ENCODE peak calls at places on chromosomes 16 and 17, in seven cellular contexts. One of them, this sample, is unnamed.

GRCh38 chr17:63696381-63696961 is 3.5 kb downstream of the LIMD2 start:
- DNase-seq in substantia nigra: peak
- DNase-seq in activated CD8-positive, alpha-beta memory T cell treated with anti-CD3 and anti-CD28 coated beads, Interleukin-2, amount 50 U/mL, for 48 hours: peak
- DNase-seq in activated CD4-positive, alpha-beta T cell treated with anti-CD3 and anti-CD28 coated beads for 1 hour: peak
- DNase-seq in GM10248: peak
- DNase-seq in AML-193: peak
- DNase-seq in GOT3: no peak
- DNase-seq in this sample: peak

GRCh38 chr16:30697264-30698138 is 1.5 kb upstream of the SRCAP start:
- DNase-seq in substantia nigra: no peak
- DNase-seq in activated CD8-positive, alpha-beta memory T cell treated with anti-CD3 and anti-CD28 coated beads, Interleukin-2, amount 50 U/mL, for 48 hours: no peak
- DNase-seq in activated CD4-positive, alpha-beta T cell treated with anti-CD3 and anti-CD28 coated beads for 1 hour: no peak
- DNase-seq in GM10248: peak
- DNase-seq in AML-193: peak
- DNase-seq in GOT3: no peak
- DNase-seq in this sample: no peak

GRCh38 chr17:4483012-4483840 is 15.5 kb upstream of the SPNS2 start:
- DNase-seq in substantia nigra: no peak
- DNase-seq in activated CD8-positive, alpha-beta memory T cell treated with anti-CD3 and anti-CD28 coated beads, Interleukin-2, amount 50 U/mL, for 48 hours: no peak
- DNase-seq in activated CD4-positive, alpha-beta T cell treated with anti-CD3 and anti-CD28 coated beads for 1 hour: no peak
- DNase-seq in GM10248: no peak
- DNase-seq in AML-193: no peak
- DNase-seq in GOT3: no peak
- DNase-seq in this sample: no peak

GRCh38 chr16:68884867-68885266 is 41.5 kb downstream of the TANGO6 start:
- DNase-seq in substantia nigra: no peak
- DNase-seq in activated CD8-positive, alpha-beta memory T cell treated with anti-CD3 and anti-CD28 coated beads, Interleukin-2, amount 50 U/mL, for 48 hours: no peak
- DNase-seq in activated CD4-positive, alpha-beta T cell treated with anti-CD3 and anti-CD28 coated beads for 1 hour: no peak
- DNase-seq in GM10248: no peak
- DNase-seq in AML-193: no peak
- DNase-seq in GOT3: no peak
- DNase-seq in this sample: no peak

GRCh38 chr16:35751191-35751941 is 2292.0 kb downstream of the TP53TG3F start:
- DNase-seq in substantia nigra: no peak
- DNase-seq in activated CD8-positive, alpha-beta memory T cell treated with anti-CD3 and anti-CD28 coated beads, Interleukin-2, amount 50 U/mL, for 48 hours: no peak
- DNase-seq in activated CD4-positive, alpha-beta T cell treated with anti-CD3 and anti-CD28 coated beads for 1 hour: no peak
- DNase-seq in GM10248: no peak
- DNase-seq in AML-193: no peak
- DNase-seq in GOT3: no peak
- DNase-seq in this sample: no peak

GRCh38 chr17:2376107-2376506 is 24.8 kb downstream of the MNT start:
- DNase-seq in substantia nigra: no peak
- DNase-seq in activated CD8-positive, alpha-beta memory T cell treated with anti-CD3 and anti-CD28 coated beads, Interleukin-2, amount 50 U/mL, for 48 hours: no peak
- DNase-seq in activated CD4-positive, alpha-beta T cell treated with anti-CD3 and anti-CD28 coated beads for 1 hour: no peak
- DNase-seq in GM10248: no peak
- DNase-seq in AML-193: no peak
- DNase-seq in GOT3: no peak
- DNase-seq in this sample: no peak

GRCh38 chr16:28326881-28327610 is 34.7 kb downstream of the SBK1 start:
- DNase-seq in substantia nigra: peak
- DNase-seq in activated CD8-positive, alpha-beta memory T cell treated with anti-CD3 and anti-CD28 coated beads, Interleukin-2, amount 50 U/mL, for 48 hours: peak
- DNase-seq in activated CD4-positive, alpha-beta T cell treated with anti-CD3 and anti-CD28 coated beads for 1 hour: peak
- DNase-seq in GM10248: peak
- DNase-seq in AML-193: peak
- DNase-seq in GOT3: no peak
- DNase-seq in this sample: peak

GRCh38 chr16:82229800-82230619 is 60.0 kb upstream of the MPHOSPH6 start:
- DNase-seq in substantia nigra: peak
- DNase-seq in activated CD8-positive, alpha-beta memory T cell treated with anti-CD3 and anti-CD28 coated beads, Interleukin-2, amount 50 U/mL, for 48 hours: peak
- DNase-seq in activated CD4-positive, alpha-beta T cell treated with anti-CD3 and anti-CD28 coated beads for 1 hour: peak
- DNase-seq in GM10248: peak
- DNase-seq in AML-193: peak
- DNase-seq in GOT3: peak
- DNase-seq in this sample: peak

GRCh38 chr17:66450008-66450856 is 147.8 kb downstream of the PRKCA start:
- DNase-seq in substantia nigra: no peak
- DNase-seq in activated CD8-positive, alpha-beta memory T cell treated with anti-CD3 and anti-CD28 coated beads, Interleukin-2, amount 50 U/mL, for 48 hours: no peak
- DNase-seq in activated CD4-positive, alpha-beta T cell treated with anti-CD3 and anti-CD28 coated beads for 1 hour: no peak
- DNase-seq in GM10248: no peak
- DNase-seq in AML-193: no peak
- DNase-seq in GOT3: no peak
- DNase-seq in this sample: no peak

GRCh38 chr17:13204607-13205237 is 186.9 kb upstream of the ELAC2 start:
- DNase-seq in substantia nigra: no peak
- DNase-seq in activated CD8-positive, alpha-beta memory T cell treated with anti-CD3 and anti-CD28 coated beads, Interleukin-2, amount 50 U/mL, for 48 hours: no peak
- DNase-seq in activated CD4-positive, alpha-beta T cell treated with anti-CD3 and anti-CD28 coated beads for 1 hour: no peak
- DNase-seq in GM10248: no peak
- DNase-seq in AML-193: no peak
- DNase-seq in GOT3: no peak
- DNase-seq in this sample: peak

GRCh38 chr16:1209081-1209480 is 16.0 kb downstream of the TPSG1 start:
- DNase-seq in substantia nigra: no peak
- DNase-seq in activated CD8-positive, alpha-beta memory T cell treated with anti-CD3 and anti-CD28 coated beads, Interleukin-2, amount 50 U/mL, for 48 hours: no peak
- DNase-seq in activated CD4-positive, alpha-beta T cell treated with anti-CD3 and anti-CD28 coated beads for 1 hour: no peak
- DNase-seq in GM10248: no peak
- DNase-seq in AML-193: no peak
- DNase-seq in GOT3: no peak
- DNase-seq in this sample: no peak

GRCh38 chr17:57455063-57455914 is 199.0 kb downstream of the MSI2 start:
- DNase-seq in substantia nigra: no peak
- DNase-seq in activated CD8-positive, alpha-beta memory T cell treated with anti-CD3 and anti-CD28 coated beads, Interleukin-2, amount 50 U/mL, for 48 hours: peak
- DNase-seq in activated CD4-positive, alpha-beta T cell treated with anti-CD3 and anti-CD28 coated beads for 1 hour: no peak
- DNase-seq in GM10248: peak
- DNase-seq in AML-193: peak
- DNase-seq in GOT3: no peak
- DNase-seq in this sample: peak

GRCh38 chr17:77182205-77182604 is 41.4 kb downstream of the SEC14L1 start:
- DNase-seq in substantia nigra: no peak
- DNase-seq in activated CD8-positive, alpha-beta memory T cell treated with anti-CD3 and anti-CD28 coated beads, Interleukin-2, amount 50 U/mL, for 48 hours: no peak
- DNase-seq in activated CD4-positive, alpha-beta T cell treated with anti-CD3 and anti-CD28 coated beads for 1 hour: no peak
- DNase-seq in GM10248: peak
- DNase-seq in AML-193: peak
- DNase-seq in GOT3: no peak
- DNase-seq in this sample: no peak

GRCh38 chr17:47649153-47649971 is at the start of gene KPNB1:
- DNase-seq in substantia nigra: peak
- DNase-seq in activated CD8-positive, alpha-beta memory T cell treated with anti-CD3 and anti-CD28 coated beads, Interleukin-2, amount 50 U/mL, for 48 hours: peak
- DNase-seq in activated CD4-positive, alpha-beta T cell treated with anti-CD3 and anti-CD28 coated beads for 1 hour: peak
- DNase-seq in GM10248: peak
- DNase-seq in AML-193: peak
- DNase-seq in GOT3: peak
- DNase-seq in this sample: peak

GRCh38 chr16:81384006-81384405 is 60.6 kb upstream of the CMIP start:
- DNase-seq in substantia nigra: no peak
- DNase-seq in activated CD8-positive, alpha-beta memory T cell treated with anti-CD3 and anti-CD28 coated beads, Interleukin-2, amount 50 U/mL, for 48 hours: no peak
- DNase-seq in activated CD4-positive, alpha-beta T cell treated with anti-CD3 and anti-CD28 coated beads for 1 hour: no peak
- DNase-seq in GM10248: no peak
- DNase-seq in AML-193: no peak
- DNase-seq in GOT3: no peak
- DNase-seq in this sample: peak

GRCh38 chr16:75181630-75182029 is 25.3 kb downstream of the CTRB2 start:
- DNase-seq in substantia nigra: no peak
- DNase-seq in activated CD8-positive, alpha-beta memory T cell treated with anti-CD3 and anti-CD28 coated beads, Interleukin-2, amount 50 U/mL, for 48 hours: no peak
- DNase-seq in activated CD4-positive, alpha-beta T cell treated with anti-CD3 and anti-CD28 coated beads for 1 hour: no peak
- DNase-seq in GM10248: no peak
- DNase-seq in AML-193: no peak
- DNase-seq in GOT3: no peak
- DNase-seq in this sample: no peak

GRCh38 chr17:80413771-80414507 is 1.0 kb upstream of the ENDOV start:
- DNase-seq in substantia nigra: no peak
- DNase-seq in activated CD8-positive, alpha-beta memory T cell treated with anti-CD3 and anti-CD28 coated beads, Interleukin-2, amount 50 U/mL, for 48 hours: no peak
- DNase-seq in activated CD4-positive, alpha-beta T cell treated with anti-CD3 and anti-CD28 coated beads for 1 hour: no peak
- DNase-seq in GM10248: peak
- DNase-seq in AML-193: no peak
- DNase-seq in GOT3: no peak
- DNase-seq in this sample: no peak

GRCh38 chr17:21291862-21292261 is 7.4 kb downstream of the MAP2K3 start:
- DNase-seq in substantia nigra: no peak
- DNase-seq in activated CD8-positive, alpha-beta memory T cell treated with anti-CD3 and anti-CD28 coated beads, Interleukin-2, amount 50 U/mL, for 48 hours: no peak
- DNase-seq in activated CD4-positive, alpha-beta T cell treated with anti-CD3 and anti-CD28 coated beads for 1 hour: no peak
- DNase-seq in GM10248: no peak
- DNase-seq in AML-193: no peak
- DNase-seq in GOT3: no peak
- DNase-seq in this sample: no peak

GRCh38 chr17:50556803-50557202 is 3.7 kb upstream of the CACNA1G start:
- DNase-seq in substantia nigra: peak
- DNase-seq in activated CD8-positive, alpha-beta memory T cell treated with anti-CD3 and anti-CD28 coated beads, Interleukin-2, amount 50 U/mL, for 48 hours: no peak
- DNase-seq in activated CD4-positive, alpha-beta T cell treated with anti-CD3 and anti-CD28 coated beads for 1 hour: no peak
- DNase-seq in GM10248: no peak
- DNase-seq in AML-193: no peak
- DNase-seq in GOT3: no peak
- DNase-seq in this sample: no peak

GRCh38 chr17:73091770-73092517 is 544 bp downstream of the SLC39A11 start:
- DNase-seq in substantia nigra: peak
- DNase-seq in activated CD8-positive, alpha-beta memory T cell treated with anti-CD3 and anti-CD28 coated beads, Interleukin-2, amount 50 U/mL, for 48 hours: peak
- DNase-seq in activated CD4-positive, alpha-beta T cell treated with anti-CD3 and anti-CD28 coated beads for 1 hour: no peak
- DNase-seq in GM10248: peak
- DNase-seq in AML-193: peak
- DNase-seq in GOT3: no peak
- DNase-seq in this sample: no peak

GRCh38 chr17:70327723-70328122 is 158.4 kb downstream of the KCNJ2 start:
- DNase-seq in substantia nigra: no peak
- DNase-seq in activated CD8-positive, alpha-beta memory T cell treated with anti-CD3 and anti-CD28 coated beads, Interleukin-2, amount 50 U/mL, for 48 hours: no peak
- DNase-seq in activated CD4-positive, alpha-beta T cell treated with anti-CD3 and anti-CD28 coated beads for 1 hour: no peak
- DNase-seq in GM10248: no peak
- DNase-seq in AML-193: no peak
- DNase-seq in GOT3: no peak
- DNase-seq in this sample: no peak

GRCh38 chr16:11914759-11915643 is 755 bp downstream of the GSPT1 start:
- DNase-seq in substantia nigra: peak
- DNase-seq in activated CD8-positive, alpha-beta memory T cell treated with anti-CD3 and anti-CD28 coated beads, Interleukin-2, amount 50 U/mL, for 48 hours: peak
- DNase-seq in activated CD4-positive, alpha-beta T cell treated with anti-CD3 and anti-CD28 coated beads for 1 hour: no peak
- DNase-seq in GM10248: peak
- DNase-seq in AML-193: no peak
- DNase-seq in GOT3: no peak
- DNase-seq in this sample: peak

GRCh38 chr16:53924311-53924860 is 220.4 kb downstream of the FTO start:
- DNase-seq in substantia nigra: no peak
- DNase-seq in activated CD8-positive, alpha-beta memory T cell treated with anti-CD3 and anti-CD28 coated beads, Interleukin-2, amount 50 U/mL, for 48 hours: no peak
- DNase-seq in activated CD4-positive, alpha-beta T cell treated with anti-CD3 and anti-CD28 coated beads for 1 hour: no peak
- DNase-seq in GM10248: no peak
- DNase-seq in AML-193: no peak
- DNase-seq in GOT3: no peak
- DNase-seq in this sample: no peak

GRCh38 chr17:72338847-72339790 is 218.3 kb downstream of the SOX9 start:
- DNase-seq in substantia nigra: no peak
- DNase-seq in activated CD8-positive, alpha-beta memory T cell treated with anti-CD3 and anti-CD28 coated beads, Interleukin-2, amount 50 U/mL, for 48 hours: no peak
- DNase-seq in activated CD4-positive, alpha-beta T cell treated with anti-CD3 and anti-CD28 coated beads for 1 hour: no peak
- DNase-seq in GM10248: no peak
- DNase-seq in AML-193: no peak
- DNase-seq in GOT3: peak
- DNase-seq in this sample: peak

GRCh38 chr16:49596119-49596518 is 222.5 kb downstream of the C16orf78 start:
- DNase-seq in substantia nigra: no peak
- DNase-seq in activated CD8-positive, alpha-beta memory T cell treated with anti-CD3 and anti-CD28 coated beads, Interleukin-2, amount 50 U/mL, for 48 hours: no peak
- DNase-seq in activated CD4-positive, alpha-beta T cell treated with anti-CD3 and anti-CD28 coated beads for 1 hour: no peak
- DNase-seq in GM10248: no peak
- DNase-seq in AML-193: no peak
- DNase-seq in GOT3: no peak
- DNase-seq in this sample: no peak

GRCh38 chr17:2481760-2482159 is 29.9 kb downstream of the METTL16 start:
- DNase-seq in substantia nigra: no peak
- DNase-seq in activated CD8-positive, alpha-beta memory T cell treated with anti-CD3 and anti-CD28 coated beads, Interleukin-2, amount 50 U/mL, for 48 hours: no peak
- DNase-seq in activated CD4-positive, alpha-beta T cell treated with anti-CD3 and anti-CD28 coated beads for 1 hour: no peak
- DNase-seq in GM10248: no peak
- DNase-seq in AML-193: no peak
- DNase-seq in GOT3: no peak
- DNase-seq in this sample: no peak

GRCh38 chr17:7549401-7550055 is 670 bp downstream of the TNFSF12 start:
- DNase-seq in substantia nigra: peak
- DNase-seq in activated CD8-positive, alpha-beta memory T cell treated with anti-CD3 and anti-CD28 coated beads, Interleukin-2, amount 50 U/mL, for 48 hours: peak
- DNase-seq in activated CD4-positive, alpha-beta T cell treated with anti-CD3 and anti-CD28 coated beads for 1 hour: no peak
- DNase-seq in GM10248: no peak
- DNase-seq in AML-193: no peak
- DNase-seq in GOT3: no peak
- DNase-seq in this sample: no peak

GRCh38 chr17:77144227-77144626 is 3.5 kb downstream of the SEC14L1 start:
- DNase-seq in substantia nigra: no peak
- DNase-seq in activated CD8-positive, alpha-beta memory T cell treated with anti-CD3 and anti-CD28 coated beads, Interleukin-2, amount 50 U/mL, for 48 hours: no peak
- DNase-seq in activated CD4-positive, alpha-beta T cell treated with anti-CD3 and anti-CD28 coated beads for 1 hour: no peak
- DNase-seq in GM10248: no peak
- DNase-seq in AML-193: no peak
- DNase-seq in GOT3: no peak
- DNase-seq in this sample: no peak

GRCh38 chr17:45093444-45094110 is 32.5 kb downstream of the NMT1 start:
- DNase-seq in substantia nigra: no peak
- DNase-seq in activated CD8-positive, alpha-beta memory T cell treated with anti-CD3 and anti-CD28 coated beads, Interleukin-2, amount 50 U/mL, for 48 hours: no peak
- DNase-seq in activated CD4-positive, alpha-beta T cell treated with anti-CD3 and anti-CD28 coated beads for 1 hour: no peak
- DNase-seq in GM10248: no peak
- DNase-seq in AML-193: no peak
- DNase-seq in GOT3: no peak
- DNase-seq in this sample: peak

GRCh38 chr16:84844049-84844350 is 24.2 kb downstream of the CRISPLD2 start:
- DNase-seq in substantia nigra: peak
- DNase-seq in activated CD8-positive, alpha-beta memory T cell treated with anti-CD3 and anti-CD28 coated beads, Interleukin-2, amount 50 U/mL, for 48 hours: no peak
- DNase-seq in activated CD4-positive, alpha-beta T cell treated with anti-CD3 and anti-CD28 coated beads for 1 hour: no peak
- DNase-seq in GM10248: no peak
- DNase-seq in AML-193: no peak
- DNase-seq in GOT3: no peak
- DNase-seq in this sample: peak

GRCh38 chr16:67528870-67529638 is 425 bp downstream of the RIPOR1 start:
- DNase-seq in substantia nigra: peak
- DNase-seq in activated CD8-positive, alpha-beta memory T cell treated with anti-CD3 and anti-CD28 coated beads, Interleukin-2, amount 50 U/mL, for 48 hours: peak
- DNase-seq in activated CD4-positive, alpha-beta T cell treated with anti-CD3 and anti-CD28 coated beads for 1 hour: no peak
- DNase-seq in GM10248: peak
- DNase-seq in AML-193: no peak
- DNase-seq in GOT3: no peak
- DNase-seq in this sample: peak

GRCh38 chr17:45077643-45078042 is 16.5 kb downstream of the NMT1 start:
- DNase-seq in substantia nigra: no peak
- DNase-seq in activated CD8-positive, alpha-beta memory T cell treated with anti-CD3 and anti-CD28 coated beads, Interleukin-2, amount 50 U/mL, for 48 hours: no peak
- DNase-seq in activated CD4-positive, alpha-beta T cell treated with anti-CD3 and anti-CD28 coated beads for 1 hour: no peak
- DNase-seq in GM10248: peak
- DNase-seq in AML-193: peak
- DNase-seq in GOT3: no peak
- DNase-seq in this sample: no peak

GRCh38 chr17:7034955-7035590 is 742 bp upstream of the SLC16A13 start:
- DNase-seq in substantia nigra: no peak
- DNase-seq in activated CD8-positive, alpha-beta memory T cell treated with anti-CD3 and anti-CD28 coated beads, Interleukin-2, amount 50 U/mL, for 48 hours: no peak
- DNase-seq in activated CD4-positive, alpha-beta T cell treated with anti-CD3 and anti-CD28 coated beads for 1 hour: no peak
- DNase-seq in GM10248: no peak
- DNase-seq in AML-193: no peak
- DNase-seq in GOT3: no peak
- DNase-seq in this sample: no peak

GRCh38 chr16:72216767-72217166 is 44.8 kb upstream of the PMFBP1 start:
- DNase-seq in substantia nigra: no peak
- DNase-seq in activated CD8-positive, alpha-beta memory T cell treated with anti-CD3 and anti-CD28 coated beads, Interleukin-2, amount 50 U/mL, for 48 hours: no peak
- DNase-seq in activated CD4-positive, alpha-beta T cell treated with anti-CD3 and anti-CD28 coated beads for 1 hour: no peak
- DNase-seq in GM10248: no peak
- DNase-seq in AML-193: no peak
- DNase-seq in GOT3: no peak
- DNase-seq in this sample: no peak

GRCh38 chr16:5838071-5838470 is 740.5 kb upstream of the EEF2KMT start:
- DNase-seq in substantia nigra: no peak
- DNase-seq in activated CD8-positive, alpha-beta memory T cell treated with anti-CD3 and anti-CD28 coated beads, Interleukin-2, amount 50 U/mL, for 48 hours: no peak
- DNase-seq in activated CD4-positive, alpha-beta T cell treated with anti-CD3 and anti-CD28 coated beads for 1 hour: no peak
- DNase-seq in GM10248: no peak
- DNase-seq in AML-193: no peak
- DNase-seq in GOT3: no peak
- DNase-seq in this sample: no peak